ENCODE peak calls at places on chromosome 5, in ten cellular contexts. One of them, this sample, is unnamed. For H3K9me3, the result is how much of the 10 kb centered on the place peaks cover.

GRCh38 chr5:157603333-157604190 is 28.0 kb upstream of the ADAM19 start:
- DNase-seq in CD4-positive, alpha-beta T cell: peak
- DNase-seq in ovary: no peak
- DNase-seq in breast epithelium: no peak
- DNase-seq in HCT116: peak
- DNase-seq in left ventricle myocardium inferior: no peak
- DNase-seq in H9: no peak
- DNase-seq in upper lobe of left lung: no peak
- DNase-seq in psoas muscle: no peak
- DNase-seq in WERI-Rb-1: no peak
- DNase-seq in this sample: no peak

GRCh38 chr5:138466900-138467710 is 1.8 kb downstream of the EGR1 start:
- DNase-seq in ovary: no peak
- DNase-seq in H9: no peak
- DNase-seq in breast epithelium: peak
- DNase-seq in left ventricle myocardium inferior: no peak
- DNase-seq in psoas muscle: no peak
- DNase-seq in CD4-positive, alpha-beta T cell: no peak
- DNase-seq in HCT116: no peak
- DNase-seq in upper lobe of left lung: no peak
- DNase-seq in WERI-Rb-1: no peak
- DNase-seq in this sample: peak

GRCh38 chr5:145936401-145937131 is at the start of gene SH3RF2:
- DNase-seq in upper lobe of left lung: peak
- DNase-seq in left ventricle myocardium inferior: peak
- DNase-seq in ovary: no peak
- DNase-seq in H9: peak
- DNase-seq in psoas muscle: peak
- DNase-seq in HCT116: peak
- DNase-seq in CD4-positive, alpha-beta T cell: no peak
- DNase-seq in WERI-Rb-1: no peak
- DNase-seq in breast epithelium: peak
- DNase-seq in this sample: peak

GRCh38 chr5:135569755-135570452 is 8.9 kb downstream of the CXCL14 start:
- DNase-seq in upper lobe of left lung: peak
- DNase-seq in psoas muscle: peak
- DNase-seq in ovary: no peak
- DNase-seq in left ventricle myocardium inferior: no peak
- DNase-seq in breast epithelium: no peak
- DNase-seq in WERI-Rb-1: peak
- DNase-seq in HCT116: peak
- DNase-seq in CD4-positive, alpha-beta T cell: no peak
- DNase-seq in H9: peak
- DNase-seq in this sample: no peak

GRCh38 chr5:56561-57290 is 35.2 kb upstream of the PLEKHG4B start:
- DNase-seq in psoas muscle: no peak
- DNase-seq in WERI-Rb-1: no peak
- DNase-seq in upper lobe of left lung: no peak
- DNase-seq in left ventricle myocardium inferior: no peak
- DNase-seq in ovary: no peak
- DNase-seq in breast epithelium: no peak
- DNase-seq in HCT116: no peak
- DNase-seq in CD4-positive, alpha-beta T cell: no peak
- DNase-seq in H9: peak
- DNase-seq in this sample: no peak

GRCh38 chr5:142669479-142669878 is 16.4 kb downstream of the FGF1 start:
- DNase-seq in H9: no peak
- DNase-seq in breast epithelium: no peak
- DNase-seq in WERI-Rb-1: peak
- DNase-seq in upper lobe of left lung: no peak
- DNase-seq in CD4-positive, alpha-beta T cell: no peak
- DNase-seq in ovary: no peak
- DNase-seq in HCT116: no peak
- DNase-seq in psoas muscle: no peak
- DNase-seq in left ventricle myocardium inferior: no peak
- DNase-seq in this sample: no peak

GRCh38 chr5:103111458-103111857 is 8.5 kb downstream of the GIN1 start:
- DNase-seq in breast epithelium: no peak
- DNase-seq in H9: no peak
- DNase-seq in psoas muscle: no peak
- DNase-seq in WERI-Rb-1: no peak
- DNase-seq in HCT116: no peak
- DNase-seq in ovary: no peak
- DNase-seq in upper lobe of left lung: no peak
- DNase-seq in CD4-positive, alpha-beta T cell: no peak
- DNase-seq in left ventricle myocardium inferior: no peak
- DNase-seq in this sample: no peak

GRCh38 chr5:75640395-75640794 is 29.1 kb downstream of the ANKDD1B start:
- DNase-seq in left ventricle myocardium inferior: no peak
- DNase-seq in CD4-positive, alpha-beta T cell: no peak
- DNase-seq in WERI-Rb-1: no peak
- DNase-seq in H9: no peak
- DNase-seq in psoas muscle: no peak
- DNase-seq in HCT116: peak
- DNase-seq in upper lobe of left lung: no peak
- DNase-seq in breast epithelium: no peak
- DNase-seq in ovary: no peak
- DNase-seq in this sample: no peak

DNA sequence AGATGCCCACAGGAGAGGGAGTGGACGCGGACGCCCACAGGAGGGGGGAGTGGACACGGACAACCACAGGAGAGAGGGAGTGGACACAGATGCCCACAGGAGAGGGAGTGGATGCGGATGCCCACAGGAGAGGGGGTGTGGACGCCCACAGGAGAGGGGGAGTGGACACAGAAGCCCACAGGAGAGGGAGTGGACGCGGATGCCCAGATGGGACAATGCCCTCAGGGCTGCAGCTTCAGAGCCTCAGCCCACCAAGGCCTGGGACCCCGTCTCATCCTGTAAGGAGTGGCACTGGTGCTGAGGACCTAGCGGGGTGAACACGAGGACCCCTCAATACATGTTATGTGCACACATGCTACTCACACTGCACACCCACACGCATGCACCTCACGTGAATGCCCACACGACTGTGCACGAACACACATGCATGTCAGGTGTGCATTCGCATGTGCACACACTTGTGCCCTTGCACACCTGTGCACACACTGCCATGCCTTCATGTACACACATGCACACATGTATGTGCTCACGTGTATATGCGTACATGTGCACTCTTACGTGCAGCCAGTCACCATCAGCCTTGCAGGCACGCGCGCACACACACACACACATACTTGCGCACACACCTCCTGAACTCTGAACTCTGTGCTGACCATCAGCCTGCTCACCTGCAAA is 34.8 kb downstream of the SLC6A18 start:
- DNase-seq in breast epithelium: no peak
- DNase-seq in left ventricle myocardium inferior: no peak
- DNase-seq in upper lobe of left lung: no peak
- DNase-seq in H9: no peak
- DNase-seq in psoas muscle: no peak
- DNase-seq in ovary: no peak
- DNase-seq in WERI-Rb-1: no peak
- DNase-seq in HCT116: no peak
- DNase-seq in CD4-positive, alpha-beta T cell: no peak
- DNase-seq in this sample: no peak
- H3K9me3 ChIP-seq in breast epithelium: under half
- H3K9me3 ChIP-seq in left ventricle myocardium inferior: under half
- H3K9me3 ChIP-seq in upper lobe of left lung: under half
- H3K9me3 ChIP-seq in H9: under half
- H3K9me3 ChIP-seq in psoas muscle: under half
- H3K9me3 ChIP-seq in ovary: under half
- H3K9me3 ChIP-seq in WERI-Rb-1: under half
- H3K9me3 ChIP-seq in HCT116: under half
- H3K9me3 ChIP-seq in CD4-positive, alpha-beta T cell: under half
- H3K9me3 ChIP-seq in this sample: under half

DNA sequence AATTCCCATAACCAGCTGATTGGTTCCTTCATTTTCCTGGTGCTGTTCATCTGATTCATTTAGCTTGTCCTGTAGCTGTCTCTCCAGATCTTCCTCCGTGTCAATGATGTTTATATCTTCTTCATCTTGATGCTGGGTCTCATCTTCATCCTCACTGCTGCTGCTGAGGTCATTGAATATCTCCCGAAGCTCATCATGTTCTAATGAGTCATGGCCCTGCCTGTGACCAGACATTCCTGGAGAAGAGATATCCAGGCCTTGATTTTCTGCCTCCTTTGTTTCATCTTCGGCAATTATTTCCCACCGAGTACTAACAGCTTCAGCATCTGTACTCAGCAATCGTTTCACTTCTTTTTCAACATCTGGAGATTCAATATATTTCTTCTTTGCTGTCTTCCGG is 1.4 kb downstream of the TAF7 start:
- DNase-seq in psoas muscle: no peak
- DNase-seq in H9: no peak
- DNase-seq in WERI-Rb-1: no peak
- DNase-seq in left ventricle myocardium inferior: no peak
- DNase-seq in HCT116: no peak
- DNase-seq in upper lobe of left lung: no peak
- DNase-seq in breast epithelium: no peak
- DNase-seq in ovary: no peak
- DNase-seq in CD4-positive, alpha-beta T cell: no peak
- DNase-seq in this sample: no peak
- H3K9me3 ChIP-seq in psoas muscle: half or more
- H3K9me3 ChIP-seq in H9: under half
- H3K9me3 ChIP-seq in WERI-Rb-1: under half
- H3K9me3 ChIP-seq in left ventricle myocardium inferior: half or more
- H3K9me3 ChIP-seq in HCT116: under half
- H3K9me3 ChIP-seq in upper lobe of left lung: half or more
- H3K9me3 ChIP-seq in breast epithelium: half or more
- H3K9me3 ChIP-seq in ovary: under half
- H3K9me3 ChIP-seq in CD4-positive, alpha-beta T cell: half or more
- H3K9me3 ChIP-seq in this sample: half or more

GRCh38 chr5:180608572-180609310 is 17.4 kb upstream of the SCGB3A1 start:
- DNase-seq in CD4-positive, alpha-beta T cell: no peak
- DNase-seq in upper lobe of left lung: no peak
- DNase-seq in ovary: no peak
- DNase-seq in HCT116: no peak
- DNase-seq in left ventricle myocardium inferior: no peak
- DNase-seq in WERI-Rb-1: no peak
- DNase-seq in breast epithelium: no peak
- DNase-seq in psoas muscle: no peak
- DNase-seq in H9: no peak
- DNase-seq in this sample: no peak

GRCh38 chr5:180607861-180608571 is 16.7 kb upstream of the SCGB3A1 start:
- DNase-seq in left ventricle myocardium inferior: no peak
- DNase-seq in WERI-Rb-1: no peak
- DNase-seq in H9: no peak
- DNase-seq in upper lobe of left lung: peak
- DNase-seq in psoas muscle: peak
- DNase-seq in breast epithelium: no peak
- DNase-seq in HCT116: no peak
- DNase-seq in ovary: no peak
- DNase-seq in CD4-positive, alpha-beta T cell: no peak
- DNase-seq in this sample: peak

GRCh38 chr5:180611140-180611850 is 20.0 kb upstream of the SCGB3A1 start:
- DNase-seq in H9: peak
- DNase-seq in WERI-Rb-1: no peak
- DNase-seq in HCT116: no peak
- DNase-seq in upper lobe of left lung: no peak
- DNase-seq in left ventricle myocardium inferior: no peak
- DNase-seq in ovary: no peak
- DNase-seq in breast epithelium: no peak
- DNase-seq in CD4-positive, alpha-beta T cell: no peak
- DNase-seq in psoas muscle: no peak
- DNase-seq in this sample: no peak

GRCh38 chr5:180609386-180609785 is 18.1 kb upstream of the SCGB3A1 start:
- DNase-seq in CD4-positive, alpha-beta T cell: no peak
- DNase-seq in WERI-Rb-1: no peak
- DNase-seq in breast epithelium: no peak
- DNase-seq in H9: no peak
- DNase-seq in ovary: no peak
- DNase-seq in psoas muscle: no peak
- DNase-seq in upper lobe of left lung: no peak
- DNase-seq in left ventricle myocardium inferior: no peak
- DNase-seq in HCT116: no peak
- DNase-seq in this sample: no peak

DNA sequence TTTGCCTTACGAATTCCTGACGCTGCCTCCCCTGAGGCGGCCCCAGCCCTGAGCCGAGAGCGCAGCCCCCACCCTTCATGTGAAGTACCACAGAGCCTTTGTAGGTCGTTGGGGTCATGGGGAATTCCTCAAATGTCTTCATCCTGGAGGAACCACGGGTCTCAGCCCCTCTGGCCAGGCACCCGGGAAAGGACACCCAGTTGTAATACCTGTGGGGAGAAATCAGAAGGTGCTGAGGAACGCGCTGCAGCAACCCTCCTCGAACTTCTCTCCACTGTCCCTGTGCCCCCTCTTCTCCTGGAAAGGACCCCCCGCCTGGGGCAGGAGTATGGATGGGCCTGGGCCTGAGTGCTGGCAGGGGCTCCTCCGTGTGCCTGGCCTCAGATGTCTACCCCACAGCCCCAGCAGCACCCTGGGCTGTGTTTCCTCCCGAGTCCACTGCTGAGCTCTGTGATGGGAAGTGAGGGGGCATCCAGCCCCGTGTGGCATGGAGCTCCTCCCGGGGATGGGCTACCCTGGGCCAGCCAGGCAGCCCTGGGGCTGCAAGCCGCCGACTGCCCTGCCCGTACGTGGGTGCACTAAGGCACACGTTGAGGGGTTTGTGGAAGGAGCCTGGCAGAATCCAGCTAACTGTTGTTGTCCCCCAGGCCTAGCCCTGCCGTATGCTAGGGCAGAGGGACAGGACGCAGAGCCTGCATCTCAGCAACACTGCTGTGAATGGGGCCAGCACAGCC is 18.7 kb upstream of the SCGB3A1 start:
- DNase-seq in HCT116: no peak
- DNase-seq in psoas muscle: no peak
- DNase-seq in upper lobe of left lung: no peak
- DNase-seq in left ventricle myocardium inferior: no peak
- DNase-seq in breast epithelium: no peak
- DNase-seq in ovary: no peak
- DNase-seq in CD4-positive, alpha-beta T cell: no peak
- DNase-seq in WERI-Rb-1: no peak
- DNase-seq in H9: no peak
- DNase-seq in this sample: no peak
- H3K9me3 ChIP-seq in HCT116: under half
- H3K9me3 ChIP-seq in psoas muscle: under half
- H3K9me3 ChIP-seq in upper lobe of left lung: under half
- H3K9me3 ChIP-seq in left ventricle myocardium inferior: under half
- H3K9me3 ChIP-seq in breast epithelium: under half
- H3K9me3 ChIP-seq in ovary: under half
- H3K9me3 ChIP-seq in CD4-positive, alpha-beta T cell: under half
- H3K9me3 ChIP-seq in WERI-Rb-1: under half
- H3K9me3 ChIP-seq in H9: under half
- H3K9me3 ChIP-seq in this sample: under half

GRCh38 chr5:80667384-80667783 is 12.6 kb upstream of the DHFR start:
- DNase-seq in WERI-Rb-1: no peak
- DNase-seq in ovary: no peak
- DNase-seq in CD4-positive, alpha-beta T cell: no peak
- DNase-seq in upper lobe of left lung: no peak
- DNase-seq in left ventricle myocardium inferior: no peak
- DNase-seq in breast epithelium: no peak
- DNase-seq in H9: no peak
- DNase-seq in HCT116: no peak
- DNase-seq in psoas muscle: no peak
- DNase-seq in this sample: no peak

GRCh38 chr5:80668016-80668969 is 13.5 kb upstream of the DHFR start:
- DNase-seq in left ventricle myocardium inferior: no peak
- DNase-seq in breast epithelium: no peak
- DNase-seq in HCT116: no peak
- DNase-seq in upper lobe of left lung: peak
- DNase-seq in CD4-positive, alpha-beta T cell: no peak
- DNase-seq in H9: peak
- DNase-seq in psoas muscle: no peak
- DNase-seq in WERI-Rb-1: no peak
- DNase-seq in ovary: no peak
- DNase-seq in this sample: peak

DNA sequence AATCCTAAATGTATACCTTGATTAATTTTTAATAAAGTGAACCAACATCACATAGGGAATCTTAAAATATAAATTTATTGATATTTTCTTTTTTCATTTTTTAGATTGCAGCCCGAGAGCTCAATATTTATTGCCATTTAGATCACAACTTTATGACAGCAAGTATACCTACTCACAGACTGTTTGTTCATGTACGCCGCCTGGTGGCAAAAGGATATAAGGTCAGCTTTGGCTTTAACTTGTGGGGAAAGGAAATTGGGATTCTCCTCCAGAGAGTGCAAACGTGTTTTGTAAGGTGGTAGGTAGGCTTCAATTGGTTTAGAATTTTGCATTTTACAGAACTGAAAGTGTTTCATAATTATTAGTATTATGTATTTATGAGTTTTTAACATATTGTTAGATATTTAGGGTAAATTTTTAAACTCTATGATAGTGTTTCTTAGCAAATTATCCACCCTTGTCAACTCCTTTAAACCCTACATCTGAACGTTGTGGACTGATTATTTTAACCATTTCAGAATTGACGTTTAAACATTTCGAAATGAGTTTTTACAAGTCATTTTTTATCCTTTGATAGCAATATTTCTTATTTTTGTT is 17.5 kb upstream of the DHFR start:
- DNase-seq in WERI-Rb-1: peak
- DNase-seq in HCT116: peak
- DNase-seq in ovary: peak
- DNase-seq in psoas muscle: peak
- DNase-seq in upper lobe of left lung: peak
- DNase-seq in left ventricle myocardium inferior: peak
- DNase-seq in CD4-positive, alpha-beta T cell: peak
- DNase-seq in breast epithelium: peak
- DNase-seq in H9: peak
- DNase-seq in this sample: peak
- H3K9me3 ChIP-seq in WERI-Rb-1: under half
- H3K9me3 ChIP-seq in HCT116: under half
- H3K9me3 ChIP-seq in ovary: under half
- H3K9me3 ChIP-seq in psoas muscle: under half
- H3K9me3 ChIP-seq in upper lobe of left lung: under half
- H3K9me3 ChIP-seq in left ventricle myocardium inferior: under half
- H3K9me3 ChIP-seq in CD4-positive, alpha-beta T cell: under half
- H3K9me3 ChIP-seq in breast epithelium: under half
- H3K9me3 ChIP-seq in H9: under half
- H3K9me3 ChIP-seq in this sample: under half